ENCODE peak calls at places on chromosomes 16 and 17, in six cellular contexts. O, Z, K, M, L and J are unnamed samples.

GRCh38 chr17:10046786-10047609 is 141.9 kb upstream of the RCVRN start:
- DNase-seq in O (no peak), Z (no peak), K (no peak), M (no peak), L (no peak), J (no peak)

GRCh38 chr16:10240854-10241613 is 58.8 kb upstream of the GRIN2A start:
- DNase-seq in O (no peak), Z (no peak), K (no peak), M (no peak), L (no peak), J (no peak)

GRCh38 chr17:4632583-4632923 is 8.9 kb downstream of the ALOX15 start:
- DNase-seq in O (no peak), Z (no peak), K (no peak), M (no peak), L (no peak), J (no peak)

GRCh38 chr17:50125420-50125997 is 4.5 kb downstream of the SAMD14 start:
- DNase-seq in O (no peak), Z (no peak), K (no peak), M (peak), L (no peak), J (no peak)

GRCh38 chr16:51762081-51762995 is 611.3 kb upstream of the SALL1 start:
- DNase-seq in O (no peak), Z (peak), K (peak), M (peak), L (peak), J (peak)

GRCh38 chr17:2800367-2800766 is 4.1 kb downstream of the RAP1GAP2 start:
- DNase-seq in O (no peak), Z (no peak), K (no peak), M (no peak), L (no peak), J (no peak)

GRCh38 chr17:35981246-35981645 is at the start of gene CCL16:
- DNase-seq in O (no peak), Z (no peak), K (no peak), M (no peak), L (no peak), J (no peak)

GRCh38 chr17:81432873-81433451 is 37.7 kb downstream of the BAHCC1 start:
- DNase-seq in O (no peak), Z (no peak), K (peak), M (no peak), L (no peak), J (no peak)

GRCh38 chr17:35010093-35010492 is 29.8 kb downstream of the LIG3 start:
- DNase-seq in O (no peak), Z (peak), K (no peak), M (no peak), L (no peak), J (no peak)

GRCh38 chr17:42683407-42684031 is 1.2 kb downstream of the CNTNAP1 start:
- DNase-seq in O (no peak), Z (no peak), K (peak), M (no peak), L (peak), J (no peak)